ENCODE peak calls at places on chromosomes 16 and 17, in four cellular contexts. N, B, D and U are unnamed samples.

GRCh38 chr17:1108810-1109605 is 70.8 kb downstream of the ABR start:
- DNase-seq in N (peak; percentile 66), B (peak; percentile 63), D (peak; percentile 40), U (peak; percentile 83)

GRCh38 chr17:21223086-21223485 is 9.1 kb upstream of the TMEM11 start:
- DNase-seq in N (no peak), B (no peak), D (no peak), U (no peak)

GRCh38 chr17:67481808-67482207 is 104.7 kb downstream of the PITPNC1 start:
- DNase-seq in N (no peak), B (no peak), D (peak; percentile 87), U (peak; percentile 25)

GRCh38 chr16:85437161-85438052 is 175.7 kb upstream of the GSE1 start:
- DNase-seq in N (no peak), B (no peak), D (no peak), U (no peak)

GRCh38 chr16:13421726-13422125 is 498.2 kb upstream of the ERCC4 start:
- DNase-seq in N (no peak), B (no peak), D (peak; percentile 54), U (no peak)

GRCh38 chr16:58661199-58661830 is 23.3 kb downstream of the SLC38A7 start:
- DNase-seq in N (peak; percentile 32), B (no peak), D (peak; percentile 91), U (peak; percentile 80)

GRCh38 chr16:75197522-75198134 is 9.3 kb downstream of the CTRB2 start:
- DNase-seq in N (no peak), B (no peak), D (no peak), U (no peak)

GRCh38 chr16:14423344-14423743 is 206.7 kb downstream of the PARN start:
- DNase-seq in N (no peak), B (no peak), D (peak; percentile 11), U (no peak)

GRCh38 chr16:70161350-70161749 is 12.2 kb upstream of the CLEC18C start:
- DNase-seq in N (no peak), B (no peak), D (no peak), U (peak; percentile 5)

GRCh38 chr17:51352798-51353197 is 92.5 kb downstream of the UTP18 start:
- DNase-seq in N (no peak), B (no peak), D (no peak), U (no peak)

GRCh38 chr17:80151333-80151732 is 4.4 kb upstream of the EIF4A3 start:
- DNase-seq in N (no peak), B (no peak), D (peak; percentile 83), U (no peak)

GRCh38 chr17:29687601-29688000 is 64.9 kb upstream of the CORO6 start:
- DNase-seq in N (no peak), B (no peak), D (no peak), U (no peak)

GRCh38 chr17:78973196-78973595 is 6.5 kb downstream of the LGALS3BP start:
- DNase-seq in N (no peak), B (no peak), D (no peak), U (no peak)

GRCh38 chr17:27540300-27541105 is 84.3 kb downstream of the KSR1 start:
- DNase-seq in N (no peak), B (no peak), D (peak; percentile 97), U (no peak)

GRCh38 chr16:84629580-84629979 is 11.7 kb upstream of the COTL1 start:
- DNase-seq in N (no peak), B (no peak), D (no peak), U (no peak)

GRCh38 chr16:67917140-67917851 is 14.4 kb downstream of the CTRL start:
- DNase-seq in N (no peak), B (no peak), D (no peak), U (no peak)

DNA sequence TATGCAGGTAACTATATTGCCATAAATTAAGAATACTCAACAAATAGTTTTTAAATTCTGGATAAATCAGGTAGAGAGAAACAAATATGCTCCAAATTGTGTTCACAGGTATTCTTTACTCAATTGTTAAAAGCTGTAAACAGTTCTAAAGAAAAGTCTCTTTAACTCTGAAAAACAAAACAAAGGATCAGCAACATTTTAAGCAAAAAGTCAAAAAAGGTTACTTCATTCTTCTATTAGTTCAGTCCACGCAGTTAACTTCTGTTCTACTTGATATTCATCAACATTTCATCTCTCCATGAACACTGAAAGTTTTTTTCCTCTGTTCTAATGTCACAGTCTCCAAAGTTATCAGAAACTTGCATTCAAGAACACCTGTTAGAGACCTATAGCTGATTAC is 47.9 kb downstream of the SCPEP1 start:
- DNase-seq in N (no peak), B (no peak), D (no peak), U (no peak)
- TF ChIP-seq CTCF in N (no peak), B (no peak), D (no peak), U (no peak)

GRCh38 chr17:8255499-8255898 is 6.4 kb downstream of the PFAS start:
- DNase-seq in N (no peak), B (no peak), D (no peak), U (no peak)
- TF ChIP-seq CTCF in N (no peak), B (no peak), D (peak; percentile 10), U (no peak)

GRCh38 chr17:17851101-17851500 is 14.3 kb upstream of the SREBF1 start:
- DNase-seq in N (no peak), B (no peak), D (no peak), U (no peak)

GRCh38 chr17:17851603-17852002 is 14.8 kb upstream of the SREBF1 start:
- DNase-seq in N (no peak), B (no peak), D (no peak), U (no peak)

GRCh38 chr17:17849147-17849820 is 12.5 kb upstream of the SREBF1 start:
- DNase-seq in N (peak; percentile 98), B (no peak), D (peak; percentile 82), U (peak; percentile 34)

GRCh38 chr17:17848311-17848710 is 11.5 kb upstream of the SREBF1 start:
- DNase-seq in N (no peak), B (no peak), D (no peak), U (no peak)

DNA sequence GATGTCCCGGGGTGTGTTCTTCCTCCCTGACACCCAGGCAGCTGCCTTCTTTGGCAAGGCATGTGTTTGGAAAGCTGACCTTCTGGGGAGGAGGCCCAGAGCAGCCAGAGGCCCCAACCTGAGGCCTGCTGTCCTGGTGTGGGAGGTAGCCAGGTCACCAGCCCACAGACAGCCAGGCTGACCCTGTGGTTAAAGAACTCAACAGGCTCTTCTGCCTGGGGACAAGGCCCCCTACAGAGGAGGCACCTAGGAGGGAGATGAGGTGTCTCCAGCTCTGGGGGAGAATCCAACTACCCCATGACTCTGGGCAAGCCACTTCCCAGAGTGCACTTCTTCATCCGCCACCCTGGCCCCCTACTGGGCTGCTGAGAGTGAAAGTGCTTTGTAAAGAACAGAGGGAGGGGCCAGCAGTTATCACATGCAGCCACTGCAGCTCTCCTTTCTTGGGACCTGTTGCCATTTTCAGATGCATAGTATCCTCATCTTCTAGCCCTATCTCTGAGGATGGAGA is 13.1 kb upstream of the SREBF1 start:
- DNase-seq in N (peak; percentile 96), B (no peak), D (peak; percentile 67), U (peak; percentile 76)
- TF ChIP-seq CTCF in N (peak; percentile 7), B (no peak), D (peak; percentile 37), U (no peak)

GRCh38 chr16:47774661-47775060 is 313.5 kb downstream of the PHKB start:
- DNase-seq in N (no peak), B (no peak), D (peak; percentile 41), U (no peak)
- TF ChIP-seq CTCF in N (no peak), B (no peak), D (no peak), U (no peak)

GRCh38 chr17:58136669-58137279 is 11.4 kb upstream of the OR4D1 start:
- DNase-seq in N (no peak), B (no peak), D (no peak), U (no peak)
- TF ChIP-seq CTCF in N (no peak), B (no peak), D (peak; percentile 41), U (peak; percentile 1)

GRCh38 chr17:65099941-65100315 is 37.2 kb upstream of the RGS9 start:
- DNase-seq in N (peak; percentile 96), B (no peak), D (peak; percentile 93), U (peak; percentile 88)
- TF ChIP-seq CTCF in N (no peak), B (no peak), D (no peak), U (no peak)

GRCh38 chr16:57628008-57628781 is at the start of gene ADGRG1:
- DNase-seq in N (peak; percentile 89), B (peak; percentile 65), D (peak; percentile 94), U (no peak)

GRCh38 chr16:57624806-57625500 is 3.5 kb upstream of the ADGRG1 start:
- DNase-seq in N (no peak), B (no peak), D (no peak), U (no peak)

GRCh38 chr16:57628782-57629181 is 352 bp downstream of the ADGRG1 start:
- DNase-seq in N (no peak), B (no peak), D (no peak), U (no peak)

GRCh38 chr16:57626420-57627170 is 1.8 kb upstream of the ADGRG1 start:
- DNase-seq in N (no peak), B (no peak), D (no peak), U (no peak)

DNA sequence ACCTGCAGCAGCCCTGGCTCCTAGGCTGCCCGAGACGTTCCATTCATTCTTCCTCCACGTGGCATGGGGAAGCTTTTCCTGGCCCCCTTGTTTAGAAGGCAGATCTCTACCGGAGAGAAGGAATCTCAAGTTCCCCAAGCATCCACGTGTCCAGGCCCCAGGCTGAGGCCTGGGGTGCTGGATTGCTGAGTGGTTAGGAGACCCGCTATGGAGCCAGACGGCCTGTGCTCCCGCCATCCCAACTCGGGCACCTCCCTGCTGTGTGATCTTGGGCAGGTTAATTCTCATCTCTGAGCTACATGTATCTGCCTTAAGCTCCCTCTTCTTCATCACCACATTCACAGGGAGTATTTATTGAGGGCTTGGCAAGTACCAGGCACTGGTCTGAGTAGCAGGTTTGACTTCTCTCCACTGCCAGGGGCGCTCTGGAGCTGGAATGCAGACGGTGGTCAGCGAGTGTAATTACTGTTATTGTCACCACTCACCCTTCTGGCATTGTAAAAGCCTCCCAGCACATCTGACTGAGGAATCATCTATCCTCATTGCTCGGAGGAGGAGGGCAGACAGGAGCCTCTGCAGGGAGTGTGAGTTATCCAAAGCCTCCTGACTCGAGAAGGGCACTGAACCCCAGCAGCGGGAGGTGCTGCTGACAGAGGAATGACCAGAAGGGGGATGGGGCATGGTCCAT is 1.1 kb upstream of the ADGRG1 start:
- DNase-seq in N (no peak), B (no peak), D (peak; percentile 75), U (no peak)
- TF ChIP-seq CTCF in N (no peak), B (no peak), D (peak; percentile 24), U (no peak)